ENCODE peak calls at places on chromosomes 7 and 10, in six cellular contexts. L is body of pancreas, T is pancreas, W is endothelial cell, U is ovary, R is WTC11. E is an unnamed sample.

GRCh38 chr7:35374858-35375257 is 121.0 kb upstream of the TBX20 start:
- DNase-seq in L (no peak), R (no peak), U (no peak), W (no peak), T (no peak), E (no peak)

GRCh38 chr7:57868771-57869483 is 418.9 kb downstream of the ZNF716 start:
- DNase-seq in U (no peak), T (peak), L (peak), W (no peak), R (no peak), E (no peak)

GRCh38 chr10:42975558-42976352 is 101.1 kb upstream of the RET start:
- DNase-seq in R (peak), T (peak), W (no peak), L (peak), U (no peak), E (peak)

GRCh38 chr10:58791137-58791536 is 278.5 kb downstream of the BICC1 start:
- DNase-seq in W (no peak), U (no peak), L (no peak), R (no peak), T (no peak), E (no peak)

GRCh38 chr10:531541-531940 is 157.9 kb downstream of the DIP2C start:
- DNase-seq in L (no peak), T (no peak), W (no peak), U (no peak), R (no peak), E (no peak)

GRCh38 chr10:11885437-11886137 is 62.4 kb downstream of the PROSER2 start:
- DNase-seq in L (no peak), U (no peak), R (no peak), W (no peak), T (no peak), E (no peak)

GRCh38 chr7:29485376-29486190 is 78.1 kb upstream of the PRR15 start:
- DNase-seq in W (no peak), T (no peak), L (no peak), R (no peak), U (no peak), E (peak)

GRCh38 chr7:20624666-20625385 is 9.4 kb downstream of the ABCB5 start:
- DNase-seq in U (no peak), L (no peak), T (no peak), W (no peak), R (no peak), E (no peak)

GRCh38 chr7:35026154-35026553 is 11.1 kb downstream of the DPY19L1 start:
- DNase-seq in T (no peak), U (no peak), L (no peak), W (no peak), R (no peak), E (no peak)

GRCh38 chr7:106982415-106982814 is 62.1 kb upstream of the PRKAR2B start:
- DNase-seq in U (peak), R (no peak), L (no peak), W (no peak), T (no peak), E (no peak)

GRCh38 chr7:106984034-106984433 is 60.5 kb upstream of the PRKAR2B start:
- DNase-seq in T (no peak), L (no peak), R (no peak), W (no peak), U (no peak), E (no peak)

GRCh38 chr7:106979551-106980357 is 64.8 kb upstream of the PRKAR2B start:
- DNase-seq in R (peak), W (no peak), T (no peak), L (no peak), U (peak), E (no peak)

GRCh38 chr7:106980358-106980685 is 64.2 kb upstream of the PRKAR2B start:
- DNase-seq in U (no peak), W (no peak), L (no peak), R (no peak), T (no peak), E (no peak)

DNA sequence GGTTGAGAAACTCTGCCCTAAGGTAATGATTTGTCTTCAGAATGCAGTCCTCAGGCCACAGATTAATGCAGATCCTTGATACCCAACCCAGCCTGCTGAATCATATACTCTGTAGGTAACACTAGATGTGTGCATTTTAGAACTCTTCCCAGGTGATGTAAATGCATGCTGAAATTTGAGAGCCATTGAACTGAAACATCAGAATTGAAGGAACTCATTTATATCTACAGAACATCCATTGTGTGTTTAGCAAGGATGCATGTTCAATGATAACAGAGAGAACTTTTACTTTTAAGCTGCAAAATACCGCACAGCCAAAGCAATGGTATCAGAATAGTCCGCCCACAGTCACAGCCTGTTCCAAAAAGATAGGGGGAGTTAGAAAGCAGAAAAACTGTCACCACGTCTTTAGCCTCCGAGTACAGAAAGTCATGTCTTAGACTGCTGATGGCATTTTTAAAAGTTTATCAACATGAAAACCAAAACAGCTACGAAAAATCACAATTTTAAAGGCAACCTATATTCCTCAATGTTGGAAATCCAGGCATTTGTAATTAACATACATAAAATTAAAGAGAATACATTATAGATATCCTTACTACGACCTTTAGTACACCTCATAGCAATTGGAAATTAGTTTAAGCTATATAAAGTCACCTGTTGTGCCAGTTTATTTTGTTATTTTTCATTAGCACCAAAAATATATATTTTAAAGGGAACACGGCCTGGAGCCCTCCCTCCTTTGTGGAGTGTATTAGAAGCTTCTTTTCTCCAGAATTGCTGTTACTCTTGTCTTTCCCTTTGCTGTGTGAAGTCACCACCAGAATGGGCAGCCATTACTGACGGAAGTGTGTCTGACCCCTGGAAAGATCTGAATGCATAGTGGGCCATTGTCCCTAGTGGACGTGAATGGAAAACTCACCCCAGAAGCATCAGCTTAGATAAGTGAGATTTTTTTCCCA is 65.8 kb upstream of the PRKAR2B start:
- DNase-seq in U (no peak), L (no peak), W (no peak), R (no peak), T (no peak), E (no peak)
- TF ChIP-seq CTCF in U (peak), L (no peak), W (peak), R (no peak), T (peak), E (no peak)

GRCh38 chr10:79390551-79391229 is 43.4 kb downstream of the PPIF start:
- DNase-seq in U (peak), W (no peak), R (peak), L (peak), T (no peak), E (no peak)
- TF ChIP-seq CTCF in U (peak), W (no peak), R (no peak), L (no peak), T (no peak), E (no peak)

DNA sequence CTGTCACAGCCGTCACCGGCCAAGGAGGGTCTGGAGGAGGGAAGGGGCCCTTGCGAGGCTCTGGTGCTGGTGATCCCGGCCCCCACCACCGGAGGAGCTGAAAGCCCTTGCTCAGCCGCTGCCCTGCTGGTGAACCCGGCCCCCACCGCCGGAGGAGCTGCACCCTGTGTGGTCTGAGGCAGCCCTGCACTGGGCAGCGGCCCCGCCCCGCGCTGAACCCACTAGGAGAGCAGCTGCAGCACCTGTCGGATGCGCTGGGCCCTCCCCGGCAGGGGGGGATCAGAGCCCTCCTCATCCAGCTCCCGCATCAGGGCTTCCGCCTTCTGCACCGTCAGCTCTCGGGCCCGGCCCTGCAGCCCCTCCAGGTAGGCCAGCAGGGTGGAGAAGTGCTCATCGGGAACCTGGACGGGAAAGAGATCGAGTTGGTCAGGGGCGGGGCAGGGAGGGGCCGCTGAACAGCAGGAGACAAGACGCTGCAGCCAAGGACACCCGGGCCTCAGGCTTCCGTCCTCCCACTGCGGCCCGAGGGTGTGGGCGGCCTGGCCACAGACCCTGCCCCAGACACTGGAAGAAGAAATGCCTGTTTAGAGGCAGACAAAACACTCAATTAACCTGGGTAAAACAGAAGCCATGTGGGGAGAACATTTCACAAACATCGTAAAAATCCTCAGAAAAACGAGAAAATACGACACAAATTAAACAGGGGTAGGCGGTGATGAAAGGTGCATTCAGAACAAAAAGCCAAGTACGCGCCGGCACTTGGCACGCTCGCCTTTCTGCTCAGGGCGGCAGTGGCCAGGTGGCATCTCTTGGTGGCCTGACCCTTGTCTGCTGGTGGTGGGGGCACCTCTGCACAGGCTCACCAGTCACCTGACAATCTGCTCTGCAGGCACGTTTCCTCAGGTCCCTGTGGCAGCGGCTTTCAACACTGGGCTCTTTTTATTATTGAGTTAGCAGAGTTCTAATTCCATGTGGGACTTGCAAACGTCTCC is 14.7 kb downstream of the CYP2W1 start:
- DNase-seq in W (no peak), U (no peak), L (no peak), T (peak), R (peak), E (peak)
- TF ChIP-seq CTCF in W (peak), U (no peak), L (no peak), T (no peak), R (no peak), E (peak)

DNA sequence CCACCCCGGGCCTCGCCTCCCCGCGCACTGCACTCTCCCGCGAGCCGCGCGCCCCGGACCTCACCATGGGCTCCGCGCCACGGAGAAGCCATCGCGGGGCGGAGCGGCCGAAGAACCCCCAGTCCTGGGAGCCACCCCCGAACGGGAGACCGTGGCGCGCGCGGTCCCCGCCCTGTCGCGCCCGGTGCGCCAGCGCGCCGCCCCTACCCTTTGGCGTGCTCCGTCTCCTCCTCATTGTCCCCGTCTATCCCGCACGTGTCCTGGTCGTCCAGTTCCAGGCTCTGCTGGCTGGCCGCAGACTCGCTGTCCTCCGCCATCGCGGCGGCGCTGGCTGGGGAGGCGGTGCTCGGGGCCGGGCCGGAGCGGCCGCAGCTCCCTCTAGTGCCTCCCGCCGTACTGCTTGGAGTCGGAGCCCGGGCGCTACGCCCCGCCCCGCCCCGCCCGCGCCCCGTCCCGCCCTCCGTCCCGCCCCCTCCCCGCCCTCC is at the start of gene NMT2:
- DNase-seq in W (no peak), L (no peak), U (no peak), R (peak), T (peak), E (no peak)
- TF ChIP-seq CTCF in W (peak), L (peak), U (peak), R (no peak), T (no peak), E (peak)

DNA sequence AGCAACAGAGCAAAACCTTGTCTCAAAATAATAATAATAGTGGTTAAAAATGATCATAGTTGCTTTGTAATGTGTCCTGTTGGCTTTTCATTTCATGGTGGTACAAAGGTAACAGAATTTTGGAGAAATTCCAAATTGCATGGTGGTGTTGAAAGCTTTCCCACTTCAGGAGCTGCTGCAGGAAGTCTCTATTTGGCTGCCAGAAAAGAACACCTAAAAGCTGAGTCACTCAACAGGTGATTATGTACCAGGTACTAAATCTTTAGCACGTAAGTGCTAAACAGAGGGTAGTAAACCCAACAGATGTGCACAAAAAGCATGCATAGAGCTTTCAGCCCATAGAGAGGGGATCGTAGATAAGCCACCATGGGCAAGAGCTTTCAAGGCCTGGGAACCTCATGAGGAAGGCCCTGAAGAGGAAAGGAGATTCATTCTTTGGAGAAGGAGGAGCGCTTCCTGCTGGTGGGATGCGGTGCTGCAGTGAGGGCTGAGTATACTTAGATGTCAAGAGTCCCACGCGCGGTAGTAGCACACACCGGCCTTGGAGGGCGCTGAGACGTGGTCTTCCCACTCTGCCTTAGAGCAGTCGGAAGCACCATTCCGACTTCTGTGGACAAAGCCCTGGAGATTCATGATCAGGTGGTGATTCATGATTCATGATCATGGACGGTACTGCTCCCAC is 118.7 kb downstream of the RALA start:
- DNase-seq in R (peak), L (peak), W (peak), T (no peak), U (no peak), E (peak)
- TF ChIP-seq CTCF in R (peak), L (no peak), W (peak), T (no peak), U (no peak), E (peak)

GRCh38 chr10:103781329-103782061 is 73.9 kb downstream of the SH3PXD2A start:
- DNase-seq in T (no peak), W (no peak), L (no peak), R (no peak), U (no peak), E (no peak)
- TF ChIP-seq CTCF in T (no peak), W (no peak), L (no peak), R (no peak), U (no peak), E (no peak)

GRCh38 chr7:132443776-132444520 is 132.3 kb downstream of the PLXNA4 start:
- DNase-seq in R (peak), L (no peak), W (no peak), T (no peak), U (no peak), E (no peak)
- TF ChIP-seq CTCF in R (peak), L (no peak), W (no peak), T (no peak), U (no peak), E (no peak)

GRCh38 chr7:38373155-38373554 is 99.7 kb upstream of the TARP start:
- DNase-seq in T (no peak), U (no peak), R (no peak), W (no peak), L (no peak), E (no peak)

GRCh38 chr7:38375453-38375852 is 102.0 kb upstream of the TARP start:
- DNase-seq in T (no peak), U (no peak), R (no peak), L (no peak), W (no peak), E (no peak)

GRCh38 chr7:38369816-38370493 is 96.5 kb upstream of the TARP start:
- DNase-seq in W (peak), U (peak), L (peak), R (peak), T (peak), E (peak)

DNA sequence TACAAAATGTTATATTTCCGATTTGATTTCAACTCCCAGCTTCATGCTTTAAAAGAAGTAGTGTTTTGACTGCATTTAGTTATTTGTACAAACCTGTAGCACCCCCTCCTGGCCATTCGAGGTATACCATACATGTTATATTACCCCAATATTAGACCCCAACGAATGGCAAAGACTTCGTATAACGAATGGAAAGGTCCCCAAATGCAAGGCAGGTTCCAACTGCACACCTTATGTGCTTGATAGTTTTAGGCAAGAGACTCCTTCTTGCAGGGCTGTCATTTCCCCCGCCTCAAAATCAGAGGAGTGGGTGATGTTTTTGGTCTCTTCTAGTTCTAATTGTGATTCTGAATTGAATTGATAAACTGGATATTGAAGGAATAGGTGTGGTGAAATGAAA is 101.1 kb upstream of the TARP start:
- DNase-seq in U (peak), R (peak), L (no peak), T (no peak), W (peak), E (peak)
- TF ChIP-seq CTCF in U (peak), R (peak), L (peak), T (peak), W (peak), E (peak)

GRCh38 chr10:63862860-63863259 is 341.7 kb downstream of the REEP3 start:
- DNase-seq in W (no peak), L (no peak), R (no peak), T (no peak), U (no peak), E (peak)
- TF ChIP-seq CTCF in W (no peak), L (no peak), R (no peak), T (no peak), U (no peak), E (no peak)

GRCh38 chr7:42593860-42594259 is 318.0 kb downstream of the C7orf25 start:
- DNase-seq in W (no peak), U (no peak), T (no peak), R (no peak), L (no peak), E (no peak)
- TF ChIP-seq CTCF in W (no peak), U (no peak), T (no peak), R (no peak), L (no peak), E (no peak)